ENCODE peak calls at places on chromosomes 11 and 22, in nine cellular contexts. A, X, L, V, C, N, R, B and Q are unnamed samples.

GRCh38 chr22:47278655-47279054 is 516.2 kb downstream of the TBC1D22A start:
- DNase-seq in A (no peak), X (no peak), L (no peak), V (no peak), C (no peak), N (no peak), R (no peak), B (no peak), Q (no peak)

GRCh38 chr11:128463386-128463829 is 124.0 kb downstream of the ETS1 start:
- DNase-seq in A (no peak), X (no peak), L (no peak), V (no peak), C (no peak), N (peak), R (no peak), B (no peak), Q (no peak)

GRCh38 chr11:30346068-30346688 is 23.3 kb downstream of the ARL14EP start:
- DNase-seq in A (no peak), X (no peak), L (peak), V (no peak), C (peak), N (peak), R (no peak), B (no peak), Q (no peak)

GRCh38 chr11:83292709-83293435 is 6.7 kb upstream of the CCDC90B start:
- DNase-seq in A (peak), X (no peak), L (peak), V (no peak), C (peak), N (peak), R (no peak), B (peak), Q (no peak)

GRCh38 chr11:17498475-17498874 is 21.8 kb upstream of the ABCC8 start:
- DNase-seq in A (no peak), X (no peak), L (no peak), V (no peak), C (no peak), N (no peak), R (no peak), B (no peak), Q (no peak)

GRCh38 chr11:24131698-24132097 is 365.2 kb upstream of the LUZP2 start:
- DNase-seq in A (no peak), X (no peak), L (no peak), V (no peak), C (no peak), N (no peak), R (no peak), B (no peak), Q (no peak)

GRCh38 chr11:86775342-86775741 is 25.0 kb upstream of the PRSS23 start:
- DNase-seq in A (no peak), X (no peak), L (no peak), V (no peak), C (no peak), N (no peak), R (no peak), B (no peak), Q (no peak)

GRCh38 chr11:59062602-59063529 is 23.2 kb upstream of the GLYATL1B start:
- DNase-seq in A (no peak), X (no peak), L (no peak), V (no peak), C (no peak), N (no peak), R (no peak), B (no peak), Q (no peak)

GRCh38 chr22:19756288-19757128 is 4.1 kb upstream of the TBX1 start:
- DNase-seq in A (no peak), X (no peak), L (peak), V (peak), C (peak), N (no peak), R (peak), B (peak), Q (peak)

GRCh38 chr11:86016451-86016850 is 52.4 kb downstream of the PICALM start:
- DNase-seq in A (no peak), X (no peak), L (no peak), V (no peak), C (peak), N (no peak), R (no peak), B (no peak), Q (no peak)

GRCh38 chr11:94613120-94613519 is 46.0 kb downstream of the PIWIL4 start:
- DNase-seq in A (no peak), X (no peak), L (no peak), V (no peak), C (no peak), N (no peak), R (no peak), B (no peak), Q (no peak)

GRCh38 chr11:18282626-18283025 is 16.6 kb downstream of the SAA1 start:
- DNase-seq in A (no peak), X (no peak), L (no peak), V (no peak), C (no peak), N (no peak), R (no peak), B (no peak), Q (no peak)

GRCh38 chr11:10459029-10459970 is 4.2 kb downstream of the AMPD3 start:
- DNase-seq in A (no peak), X (no peak), L (peak), V (peak), C (no peak), N (no peak), R (peak), B (peak), Q (no peak)

GRCh38 chr11:111307472-111308108 is 9.2 kb downstream of the POU2AF3 start:
- DNase-seq in A (no peak), X (no peak), L (no peak), V (no peak), C (no peak), N (no peak), R (no peak), B (no peak), Q (no peak)

GRCh38 chr22:39232246-39232645 is 12.5 kb downstream of the PDGFB start:
- DNase-seq in A (no peak), X (no peak), L (no peak), V (no peak), C (no peak), N (no peak), R (no peak), B (no peak), Q (no peak)

GRCh38 chr11:4019891-4020290 is 74.7 kb upstream of the RRM1 start:
- DNase-seq in A (no peak), X (no peak), L (no peak), V (no peak), C (no peak), N (no peak), R (no peak), B (no peak), Q (no peak)

GRCh38 chr11:9039194-9039593 is 35.4 kb upstream of the NRIP3 start:
- DNase-seq in A (no peak), X (no peak), L (no peak), V (no peak), C (no peak), N (peak), R (no peak), B (no peak), Q (no peak)

GRCh38 chr11:108035690-108036089 is 27.0 kb downstream of the CUL5 start:
- DNase-seq in A (no peak), X (no peak), L (no peak), V (no peak), C (no peak), N (no peak), R (no peak), B (no peak), Q (no peak)

GRCh38 chr11:134414772-134415765 is 3.0 kb upstream of the B3GAT1 start:
- DNase-seq in A (peak), X (no peak), L (peak), V (no peak), C (no peak), N (no peak), R (no peak), B (no peak), Q (no peak)

GRCh38 chr11:104163100-104164027 is 583 bp downstream of the PDGFD start:
- DNase-seq in A (no peak), X (peak), L (peak), V (no peak), C (no peak), N (no peak), R (no peak), B (no peak), Q (peak)

GRCh38 chr11:43984519-43985385 is 42.3 kb downstream of the C11orf96 start:
- DNase-seq in A (no peak), X (no peak), L (no peak), V (no peak), C (no peak), N (peak), R (no peak), B (no peak), Q (no peak)